ENCODE peak calls at places on chromosomes 1 and 21, in seven cellular contexts. W, B, C, Z, T, P and U are unnamed samples.

GRCh38 chr1:25487628-25488027 is 55.8 kb upstream of the LDLRAP1 start:
- DNase-seq in W (peak; percentile 12), B (no peak), C (no peak), Z (peak; percentile 26), T (peak; percentile 5), P (no peak), U (no peak)

GRCh38 chr1:36212782-36213181 is 11.5 kb upstream of the THRAP3 start:
- DNase-seq in W (no peak), B (no peak), C (peak; percentile 67), Z (no peak), T (no peak), P (no peak), U (no peak)

GRCh38 chr1:1550591-1551432 is 10.4 kb upstream of the TMEM240 start:
- DNase-seq in W (no peak), B (peak; percentile 57), C (no peak), Z (no peak), T (peak; percentile 64), P (no peak), U (no peak)

GRCh38 chr1:176541663-176542062 is 78.7 kb downstream of the PAPPA2 start:
- DNase-seq in W (no peak), B (peak; percentile 29), C (peak; percentile 55), Z (no peak), T (no peak), P (no peak), U (no peak)

GRCh38 chr1:87689487-87689886 is 360.8 kb downstream of the LMO4 start:
- DNase-seq in W (no peak), B (no peak), C (no peak), Z (no peak), T (no peak), P (no peak), U (no peak)

GRCh38 chr1:101073836-101074235 is 48.3 kb upstream of the DPH5 start:
- DNase-seq in W (no peak), B (no peak), C (no peak), Z (no peak), T (no peak), P (no peak), U (no peak)

GRCh38 chr1:39926343-39926769 is 24.6 kb upstream of the MYCL start:
- DNase-seq in W (no peak), B (no peak), C (peak; percentile 78), Z (no peak), T (no peak), P (no peak), U (no peak)

GRCh38 chr1:23370270-23370743 is 671 bp upstream of the ZNF436 start:
- DNase-seq in W (no peak), B (no peak), C (no peak), Z (no peak), T (no peak), P (no peak), U (no peak)

GRCh38 chr1:94753171-94753972 is 66.8 kb upstream of the SLC44A3 start:
- DNase-seq in W (no peak), B (peak; percentile 51), C (peak; percentile 42), Z (no peak), T (no peak), P (no peak), U (no peak)

GRCh38 chr21:27561116-27561515 is 594.2 kb upstream of the ADAMTS5 start:
- DNase-seq in W (no peak), B (peak; percentile 41), C (no peak), Z (no peak), T (no peak), P (no peak), U (no peak)

GRCh38 chr1:229714964-229715603 is 89.0 kb downstream of the URB2 start:
- DNase-seq in W (no peak), B (peak; percentile 6), C (peak; percentile 17), Z (peak; percentile 55), T (no peak), P (no peak), U (no peak)

GRCh38 chr1:155051777-155052398 is 772 bp downstream of the ADAM15 start:
- DNase-seq in W (no peak), B (peak; percentile 28), C (peak; percentile 61), Z (peak; percentile 46), T (peak; percentile 44), P (no peak), U (peak; percentile 36)

GRCh38 chr1:228452194-228453021 is 34.8 kb upstream of the RNF187 start:
- DNase-seq in W (no peak), B (peak; percentile 20), C (peak; percentile 72), Z (no peak), T (no peak), P (no peak), U (no peak)

GRCh38 chr21:14753466-14754258 is 207.5 kb upstream of the SAMSN1 start:
- DNase-seq in W (no peak), B (no peak), C (no peak), Z (no peak), T (no peak), P (no peak), U (no peak)

GRCh38 chr1:211713231-211713630 is 37.8 kb upstream of the NEK2 start:
- DNase-seq in W (no peak), B (peak; percentile 52), C (no peak), Z (no peak), T (no peak), P (no peak), U (no peak)

GRCh38 chr1:41619511-41620364 is 135.3 kb upstream of the EDN2 start:
- DNase-seq in W (no peak), B (no peak), C (no peak), Z (no peak), T (no peak), P (no peak), U (no peak)

GRCh38 chr1:154468480-154469240 is 33.4 kb upstream of the TDRD10 start:
- DNase-seq in W (no peak), B (no peak), C (no peak), Z (no peak), T (no peak), P (no peak), U (no peak)

GRCh38 chr1:245946905-245947304 is 560.2 kb downstream of the SMYD3 start:
- DNase-seq in W (no peak), B (no peak), C (no peak), Z (no peak), T (peak; percentile 23), P (no peak), U (no peak)

GRCh38 chr1:10920063-10920626 is 92.3 kb upstream of the TARDBP start:
- DNase-seq in W (no peak), B (no peak), C (no peak), Z (no peak), T (no peak), P (no peak), U (no peak)

GRCh38 chr1:213136190-213136917 is 85.3 kb downstream of the RPS6KC1 start:
- DNase-seq in W (no peak), B (no peak), C (peak; percentile 10), Z (no peak), T (no peak), P (no peak), U (no peak)

GRCh38 chr1:21872445-21873079 is 60.5 kb downstream of the LDLRAD2 start:
- DNase-seq in W (no peak), B (no peak), C (no peak), Z (no peak), T (no peak), P (no peak), U (no peak)

GRCh38 chr1:176628775-176629174 is 165.8 kb downstream of the PAPPA2 start:
- DNase-seq in W (no peak), B (no peak), C (no peak), Z (no peak), T (no peak), P (no peak), U (no peak)

GRCh38 chr1:27650527-27651175 is 15.7 kb upstream of the FGR start:
- DNase-seq in W (no peak), B (peak; percentile 59), C (peak; percentile 37), Z (no peak), T (peak; percentile 56), P (peak; percentile 26), U (no peak)

GRCh38 chr1:160207751-160208150 is 2.6 kb downstream of the PEA15 start:
- DNase-seq in W (no peak), B (no peak), C (no peak), Z (no peak), T (no peak), P (no peak), U (no peak)

GRCh38 chr1:10575616-10576015 is 100.9 kb downstream of the PEX14 start:
- DNase-seq in W (no peak), B (peak; percentile 66), C (peak; percentile 83), Z (no peak), T (peak; percentile 73), P (peak; percentile 51), U (no peak)

GRCh38 chr1:237050185-237050584 is 8.2 kb downstream of the RYR2 start:
- DNase-seq in W (no peak), B (no peak), C (no peak), Z (no peak), T (no peak), P (no peak), U (no peak)

GRCh38 chr1:159866905-159867304 is 4.4 kb upstream of the VSIG8 start:
- DNase-seq in W (no peak), B (no peak), C (no peak), Z (no peak), T (no peak), P (no peak), U (peak; percentile 31)

GRCh38 chr1:174998569-174999215 is 1.1 kb upstream of the CACYBP start:
- DNase-seq in W (no peak), B (peak; percentile 50), C (peak; percentile 75), Z (peak; percentile 54), T (peak; percentile 34), P (peak; percentile 38), U (no peak)

GRCh38 chr1:169161512-169162194 is 55.2 kb downstream of the ATP1B1 start:
- DNase-seq in W (no peak), B (peak; percentile 47), C (no peak), Z (no peak), T (no peak), P (no peak), U (no peak)

GRCh38 chr1:10685851-10686403 is 110.5 kb downstream of the CASZ1 start:
- DNase-seq in W (no peak), B (peak; percentile 47), C (no peak), Z (no peak), T (no peak), P (no peak), U (no peak)

GRCh38 chr1:39800471-39800835 is 11.8 kb upstream of the BMP8B start:
- DNase-seq in W (no peak), B (peak; percentile 19), C (no peak), Z (no peak), T (no peak), P (no peak), U (no peak)

GRCh38 chr1:48876221-48876785 is 99.6 kb upstream of the BEND5 start:
- DNase-seq in W (no peak), B (peak; percentile 28), C (peak; percentile 53), Z (no peak), T (peak; percentile 67), P (no peak), U (no peak)

GRCh38 chr1:244087021-244087560 is 36.0 kb downstream of the ZBTB18 start:
- DNase-seq in W (no peak), B (no peak), C (no peak), Z (no peak), T (no peak), P (no peak), U (no peak)

GRCh38 chr1:54875000-54875399 is 12.0 kb downstream of the DHCR24 start:
- DNase-seq in W (no peak), B (no peak), C (peak; percentile 54), Z (no peak), T (no peak), P (no peak), U (no peak)

GRCh38 chr1:76035053-76035452 is 39.5 kb upstream of the ST6GALNAC3 start:
- DNase-seq in W (no peak), B (no peak), C (peak; percentile 23), Z (no peak), T (peak; percentile 12), P (no peak), U (no peak)

GRCh38 chr21:34019402-34019801 is 54.0 kb upstream of the MRPS6 start:
- DNase-seq in W (no peak), B (no peak), C (no peak), Z (no peak), T (no peak), P (no peak), U (no peak)

GRCh38 chr1:241834733-241835377 is 13.1 kb upstream of the EXO1 start:
- DNase-seq in W (no peak), B (peak; percentile 76), C (peak; percentile 54), Z (no peak), T (peak; percentile 49), P (no peak), U (no peak)